ENCODE peak calls at places on chromosomes 7 and 10, in nine cellular contexts. N is HFFc6; G is activated T-helper 1 cell treated with anti-CD3 and anti-CD28 coated beads, Interleukin-2, amount 50 U/mL, for 16 hours; P is stimulated activated CD4-positive, alpha-beta T cell treated with anti-CD3 and anti-CD28 coated beads, Interleukin-4, amount 100 ng/mL, for 1 hour; E is NK-92 treated with Interleukin-12 subunit alpha and Interleukin-12 subunit beta, amount 100 ng/mL, for 24 hours; O is SW480; J is T-helper 2 cell treated with Interferon-gamma antibody and Interleukin-4, amounts not matched to agents 5 μg/mL and 100 μg/mL, for 36 hours; C is activated naive CD4-positive, alpha-beta T cell treated with anti-CD3 and anti-CD28 coated beads, Interleukin-2, amount 10 ng/mL, durations not matched to agents 7 days and 5 days; Y is activated CD8-positive, alpha-beta memory T cell treated with anti-CD3 and anti-CD28 coated beads, Interleukin-2, amount 50 U/mL, for 4 hours. I is an unnamed sample.

GRCh38 chr7:2757361-2757903 is 69.4 kb downstream of the AMZ1 start:
- DNase-seq in N (peak; percentile 69), G (no peak), P (no peak), E (no peak), O (peak; percentile 66), J (no peak), C (no peak), Y (no peak), I (peak; percentile 65)

GRCh38 chr7:158957921-158958471 is 101.6 kb downstream of the DYNC2I1 start:
- DNase-seq in N (no peak), G (no peak), P (peak; percentile 29), E (no peak), O (peak; percentile 90), J (no peak), C (peak; percentile 68), Y (no peak), I (no peak)

GRCh38 chr10:118256825-118257570 is 85.1 kb downstream of the FAM204A start:
- DNase-seq in N (no peak), G (no peak), P (no peak), E (no peak), O (no peak), J (no peak), C (no peak), Y (no peak), I (no peak)

GRCh38 chr7:1817061-1817712 is 147.1 kb downstream of the ELFN1 start:
- DNase-seq in N (no peak), G (no peak), P (no peak), E (no peak), O (no peak), J (no peak), C (no peak), Y (no peak), I (no peak)

GRCh38 chr7:136502162-136502561 is 366.3 kb upstream of the CHRM2 start:
- DNase-seq in N (no peak), G (no peak), P (no peak), E (no peak), O (no peak), J (no peak), C (no peak), Y (no peak), I (no peak)

GRCh38 chr7:28573751-28574295 is 161.5 kb downstream of the CREB5 start:
- DNase-seq in N (no peak), G (no peak), P (no peak), E (no peak), O (no peak), J (no peak), C (no peak), Y (no peak), I (peak; percentile 18)

GRCh38 chr10:127415901-127416630 is 133.0 kb upstream of the NPS start:
- DNase-seq in N (no peak), G (no peak), P (no peak), E (no peak), O (no peak), J (no peak), C (no peak), Y (no peak), I (no peak)

GRCh38 chr10:11469575-11470391 is 141.7 kb downstream of the USP6NL start:
- DNase-seq in N (no peak), G (no peak), P (no peak), E (no peak), O (no peak), J (no peak), C (no peak), Y (no peak), I (no peak)

GRCh38 chr7:36245900-36246299 is 92.8 kb downstream of the EEPD1 start:
- DNase-seq in N (no peak), G (no peak), P (no peak), E (no peak), O (no peak), J (no peak), C (no peak), Y (no peak), I (no peak)

GRCh38 chr7:102044641-102044983 is 227.2 kb downstream of the CUX1 start:
- DNase-seq in N (no peak), G (no peak), P (no peak), E (no peak), O (no peak), J (no peak), C (no peak), Y (no peak), I (no peak)

GRCh38 chr7:94907420-94908203 is at the start of gene PPP1R9A:
- DNase-seq in N (no peak), G (no peak), P (no peak), E (peak; percentile 56), O (peak; percentile 92), J (no peak), C (no peak), Y (no peak), I (peak; percentile 27)

GRCh38 chr10:13877154-13877909 is 290.6 kb downstream of the PRPF18 start:
- DNase-seq in N (peak; percentile 16), G (no peak), P (no peak), E (no peak), O (no peak), J (no peak), C (no peak), Y (no peak), I (peak; percentile 46)

GRCh38 chr10:100370561-100370975 is 23.5 kb downstream of the SCD start:
- DNase-seq in N (peak; percentile 39), G (no peak), P (no peak), E (peak; percentile 21), O (peak; percentile 91), J (peak; percentile 39), C (peak; percentile 59), Y (peak; percentile 28), I (no peak)

GRCh38 chr10:122435212-122435827 is 19.1 kb upstream of the ARMS2 start:
- DNase-seq in N (peak; percentile 48), G (no peak), P (no peak), E (no peak), O (peak; percentile 42), J (no peak), C (no peak), Y (no peak), I (no peak)

GRCh38 chr10:113960617-113961260 is 82.9 kb upstream of the ADRB1 start:
- DNase-seq in N (no peak), G (peak; percentile 8), P (no peak), E (peak; percentile 73), O (peak; percentile 93), J (peak; percentile 15), C (peak; percentile 41), Y (peak; percentile 19), I (no peak)

GRCh38 chr10:5234106-5234877 is 37.7 kb downstream of the AKR1C4 start:
- DNase-seq in N (no peak), G (no peak), P (no peak), E (peak; percentile 49), O (no peak), J (no peak), C (no peak), Y (no peak), I (no peak)

GRCh38 chr10:110868981-110869380 is 2.7 kb upstream of the PDCD4 start:
- DNase-seq in N (no peak), G (no peak), P (no peak), E (peak; percentile 40), O (no peak), J (peak; percentile 4), C (peak; percentile 47), Y (no peak), I (no peak)

GRCh38 chr10:105706281-105707026 is 1065.4 kb downstream of the SORCS3 start:
- DNase-seq in N (no peak), G (no peak), P (no peak), E (no peak), O (no peak), J (no peak), C (no peak), Y (no peak), I (no peak)

GRCh38 chr10:110648743-110649651 is 4.9 kb downstream of the RBM20 start:
- DNase-seq in N (no peak), G (no peak), P (no peak), E (no peak), O (no peak), J (no peak), C (no peak), Y (no peak), I (no peak)

GRCh38 chr10:98815039-98815660 is 368.4 kb upstream of the HPS1 start:
- DNase-seq in N (no peak), G (no peak), P (no peak), E (no peak), O (no peak), J (no peak), C (no peak), Y (no peak), I (no peak)

GRCh38 chr7:94368371-94368791 is 26.3 kb upstream of the COL1A2 start:
- DNase-seq in N (peak; percentile 84), G (no peak), P (no peak), E (no peak), O (no peak), J (no peak), C (no peak), Y (no peak), I (no peak)